ENCODE peak calls at places on chromosomes 13 and 19, in nine cellular contexts. O is mesothelial cell of epicardium; B is activated CD4-positive, alpha-beta T cell treated with anti-CD3 and anti-CD28 coated beads for 36 hours; S is breast epithelium; J is AG04450; P is kidney tubule cell; L is AG08396; N is AG09309; U is CD8-positive, alpha-beta memory T cell. D is an unnamed sample.

GRCh38 chr19:3275583-3276340 is 51.3 kb downstream of the CELF5 start:
- DNase-seq in U (peak), B (peak), L (peak), O (peak), S (peak), P (peak), J (peak), N (no peak), D (peak)

GRCh38 chr19:34838753-34839431 is 65.9 kb upstream of the ZNF599 start:
- DNase-seq in P (peak), U (no peak), B (peak), S (no peak), N (no peak), O (no peak), L (peak), J (no peak), D (no peak)

GRCh38 chr13:27339299-27339698 is 68.7 kb downstream of the RASL11A start:
- DNase-seq in S (no peak), U (no peak), O (no peak), B (peak), L (peak), P (no peak), J (no peak), N (no peak), D (no peak)

GRCh38 chr13:113884821-113885220 is 20.9 kb upstream of the GAS6 start:
- DNase-seq in N (no peak), B (no peak), O (no peak), L (no peak), P (no peak), J (no peak), U (no peak), S (no peak), D (no peak)

GRCh38 chr13:110815471-110816204 is 99.2 kb downstream of the ANKRD10 start:
- DNase-seq in O (no peak), S (no peak), L (no peak), U (no peak), B (no peak), J (no peak), N (no peak), P (peak), D (no peak)

GRCh38 chr19:16389848-16390247 is 65.2 kb downstream of the KLF2 start:
- DNase-seq in L (no peak), J (no peak), B (no peak), S (no peak), P (no peak), U (no peak), O (no peak), N (no peak), D (no peak)

GRCh38 chr13:41925014-41925413 is 35.9 kb downstream of the VWA8 start:
- DNase-seq in S (no peak), N (no peak), L (no peak), P (no peak), J (no peak), U (no peak), O (no peak), B (no peak), D (no peak)

GRCh38 chr13:113584870-113585671 is 518 bp downstream of the TFDP1 start:
- DNase-seq in B (peak), S (no peak), L (peak), J (no peak), U (peak), O (peak), N (no peak), P (peak), D (no peak)

GRCh38 chr13:28409648-28410047 is 85.3 kb downstream of the FLT1 start:
- DNase-seq in S (no peak), U (no peak), B (no peak), P (no peak), O (no peak), L (no peak), N (no peak), J (no peak), D (no peak)

GRCh38 chr19:41928221-41928683 is at the start of gene ERFL:
- DNase-seq in B (peak), L (no peak), P (no peak), U (peak), J (no peak), N (no peak), S (no peak), O (no peak), D (no peak)

GRCh38 chr19:21835810-21836444 is at the start of gene ZNF43:
- DNase-seq in L (peak), S (peak), U (peak), B (peak), J (peak), O (peak), P (peak), N (peak), D (no peak)

GRCh38 chr13:46507978-46508377 is 45.0 kb upstream of the LRCH1 start:
- DNase-seq in O (no peak), B (no peak), J (no peak), P (no peak), S (no peak), U (no peak), L (no peak), N (no peak), D (no peak)

GRCh38 chr19:46753420-46754155 is 7.3 kb upstream of the STRN4 start:
- DNase-seq in N (no peak), O (no peak), B (peak), J (no peak), L (no peak), P (no peak), S (no peak), U (peak), D (peak)

GRCh38 chr13:44873486-44873885 is 115.8 kb downstream of the NUFIP1 start:
- DNase-seq in N (no peak), J (no peak), O (no peak), S (no peak), P (no peak), L (no peak), U (no peak), B (no peak), D (no peak)

GRCh38 chr19:16836115-16836905 is 7.1 kb downstream of the SIN3B start:
- DNase-seq in U (no peak), O (no peak), B (peak), N (no peak), S (peak), L (no peak), P (no peak), J (no peak), D (no peak)

GRCh38 chr13:33721719-33722118 is 96.2 kb upstream of the RFC3 start:
- DNase-seq in B (no peak), N (no peak), P (peak), S (no peak), J (no peak), L (peak), U (no peak), O (no peak), D (no peak)

GRCh38 chr19:11905928-11906327 is 18.3 kb downstream of the ZNF69 start:
- DNase-seq in U (no peak), B (no peak), O (no peak), S (no peak), J (no peak), P (no peak), L (no peak), N (no peak), D (no peak)

GRCh38 chr13:43666403-43666802 is 120.4 kb downstream of the ENOX1 start:
- DNase-seq in S (no peak), B (no peak), P (no peak), L (no peak), O (no peak), N (no peak), J (no peak), U (no peak), D (no peak)

GRCh38 chr19:19514215-19514633 is 1.1 kb downstream of the TSSK6 start:
- DNase-seq in L (no peak), N (no peak), J (no peak), B (no peak), O (no peak), U (no peak), S (no peak), P (no peak), D (no peak)

GRCh38 chr19:28313633-28314032 is 899.3 kb downstream of the UQCRFS1 start:
- DNase-seq in L (peak), N (peak), P (peak), S (no peak), U (no peak), B (no peak), J (no peak), O (no peak), D (no peak)

GRCh38 chr13:38763446-38764381 is 76.8 kb downstream of the FREM2 start:
- DNase-seq in U (no peak), N (no peak), P (peak), S (no peak), L (peak), O (no peak), B (peak), J (no peak), D (no peak)

GRCh38 chr13:112826565-112826964 is 136.7 kb downstream of the ATP11A start:
- DNase-seq in N (no peak), P (no peak), J (no peak), B (no peak), O (no peak), L (no peak), S (no peak), U (no peak), D (no peak)

GRCh38 chr19:11423164-11423803 is 4.2 kb upstream of the RGL3 start:
- DNase-seq in J (no peak), N (no peak), B (no peak), S (no peak), L (no peak), P (no peak), U (no peak), O (no peak), D (no peak)

GRCh38 chr19:54661846-54662489 is 817 bp upstream of the LILRB4 start:
- DNase-seq in B (no peak), U (no peak), S (no peak), N (no peak), J (no peak), L (no peak), P (no peak), O (no peak), D (no peak)

GRCh38 chr13:89746554-89746953 is 1600.9 kb upstream of the MIR17HG start:
- DNase-seq in U (no peak), J (no peak), B (no peak), S (no peak), L (no peak), P (no peak), N (no peak), O (no peak), D (no peak)

GRCh38 chr19:19526581-19527370 is 1.9 kb upstream of the YJEFN3 start:
- DNase-seq in L (no peak), O (no peak), P (no peak), N (no peak), S (no peak), B (no peak), J (no peak), U (no peak), D (no peak)

GRCh38 chr19:23522431-23522830 is 127.2 kb upstream of the ZNF91 start:
- DNase-seq in N (no peak), U (no peak), O (no peak), P (no peak), L (no peak), B (no peak), J (no peak), S (no peak), D (no peak)

GRCh38 chr19:54262066-54262465 is 5.0 kb upstream of the LILRB5 start:
- DNase-seq in U (no peak), P (no peak), B (no peak), S (no peak), L (no peak), N (no peak), O (no peak), J (no peak), D (no peak)

GRCh38 chr13:43229506-43229905 is 206.1 kb downstream of the DNAJC15 start:
- DNase-seq in L (peak), N (peak), U (no peak), P (peak), J (peak), S (no peak), B (no peak), O (no peak), D (no peak)

GRCh38 chr13:71864981-71865857 is 1.8 kb downstream of the DACH1 start:
- DNase-seq in S (no peak), J (no peak), B (peak), N (no peak), L (peak), U (no peak), O (peak), P (peak), D (no peak)

GRCh38 chr13:19171563-19171962 is 10.1 kb downstream of the TUBA3C start:
- DNase-seq in P (no peak), U (no peak), O (no peak), S (no peak), J (no peak), N (no peak), L (no peak), B (no peak), D (no peak)

GRCh38 chr19:8423821-8424223 is 10.7 kb downstream of the MARCHF2 start:
- DNase-seq in O (peak), L (peak), S (peak), B (no peak), J (peak), P (peak), U (no peak), N (peak), D (no peak)

GRCh38 chr13:42720116-42720857 is 61.1 kb upstream of the FAM216B start:
- DNase-seq in O (no peak), U (no peak), J (peak), N (peak), S (no peak), B (peak), P (peak), L (peak), D (no peak)

GRCh38 chr19:10419646-10420443 is 493 bp upstream of the PDE4A start:
- DNase-seq in O (peak), S (no peak), P (no peak), J (no peak), L (peak), B (peak), U (peak), N (no peak), D (no peak)

GRCh38 chr19:11581740-11582139 is 4.3 kb upstream of the ACP5 start:
- DNase-seq in B (peak), O (no peak), N (no peak), J (no peak), P (peak), L (no peak), S (no peak), U (no peak), D (peak)

GRCh38 chr19:49866933-49867782 is at the start of gene PNKP:
- DNase-seq in N (no peak), S (peak), B (peak), L (peak), O (peak), P (peak), U (peak), J (peak), D (peak)

GRCh38 chr13:51971520-51972426 is 39.5 kb downstream of the ATP7B start:
- DNase-seq in S (no peak), U (no peak), B (no peak), L (no peak), N (no peak), O (no peak), J (no peak), P (no peak), D (no peak)